ENCODE peak calls at places on chromosomes 1 and 21, in ten cellular contexts. A is H54; C is spleen; S is stimulated activated CD4-positive, alpha-beta T cell treated with anti-CD3 and anti-CD28 coated beads, Interleukin-2, amount 100 ng/mL, for 48 hours; B is coronary artery; J is cerebellar cortex; R is glutamatergic neuron; L is epithelial cell of proximal tubule; U is effector memory CD8-positive, alpha-beta T cell; D is fibroblast of mammary gland. F is an unnamed sample.

GRCh38 chr21:14403681-14404318 is 20.9 kb upstream of the HSPA13 start:
- DNase-seq in A (peak; percentile 6), C (no peak), S (no peak), B (no peak), J (peak; percentile 53), R (no peak), L (no peak), U (no peak), D (peak; percentile 45), F (no peak)

GRCh38 chr1:188822248-188822647 is 1655.4 kb downstream of the BRINP3 start:
- DNase-seq in A (no peak), C (no peak), S (no peak), B (no peak), J (no peak), R (no peak), L (no peak), U (no peak), D (no peak), F (no peak)

GRCh38 chr1:59195151-59195550 is 101.7 kb upstream of the FGGY start:
- DNase-seq in A (no peak), C (no peak), S (no peak), B (no peak), J (no peak), R (no peak), L (no peak), U (no peak), D (no peak), F (no peak)

GRCh38 chr1:201561604-201562003 is 22.7 kb downstream of the NAV1 start:
- DNase-seq in A (no peak), C (no peak), S (no peak), B (peak; percentile 36), J (no peak), R (no peak), L (no peak), U (no peak), D (no peak), F (no peak)

GRCh38 chr1:61950418-61950817 is 208.1 kb downstream of the PATJ start:
- DNase-seq in A (no peak), C (no peak), S (no peak), B (no peak), J (peak; percentile 64), R (no peak), L (peak; percentile 13), U (no peak), D (peak; percentile 5), F (no peak)

GRCh38 chr1:235270625-235271024 is 57.4 kb downstream of the ARID4B start:
- DNase-seq in A (no peak), C (no peak), S (no peak), B (no peak), J (no peak), R (no peak), L (no peak), U (no peak), D (peak; percentile 70), F (no peak)

GRCh38 chr1:97097404-97097925 is 375.9 kb downstream of the PTBP2 start:
- DNase-seq in A (no peak), C (no peak), S (no peak), B (no peak), J (no peak), R (no peak), L (no peak), U (no peak), D (no peak), F (no peak)

GRCh38 chr1:1424623-1425229 is 3.6 kb upstream of the ANKRD65 start:
- DNase-seq in A (no peak), C (peak; percentile 41), S (no peak), B (no peak), J (no peak), R (no peak), L (no peak), U (no peak), D (no peak), F (no peak)

GRCh38 chr1:109466440-109467300 is at the start of gene SYPL2:
- DNase-seq in A (no peak), C (peak; percentile 80), S (no peak), B (peak; percentile 84), J (no peak), R (peak; percentile 48), L (no peak), U (no peak), D (peak; percentile 20), F (no peak)

GRCh38 chr1:224183591-224184312 is 712 bp downstream of the DEGS1 start:
- DNase-seq in A (peak; percentile 56), C (peak; percentile 95), S (peak; percentile 51), B (peak; percentile 78), J (no peak), R (peak; percentile 69), L (no peak), U (peak; percentile 55), D (peak; percentile 69), F (peak; percentile 93)